ENCODE peak calls at places on chromosomes 4 and X, in six cellular contexts. One of them, this sample, is unnamed.

GRCh38 chr4:3438847-3439180 is 3.0 kb upstream of the HGFAC start:
- DNase-seq in HCT116: no peak
- DNase-seq in A549: no peak
- DNase-seq in AG10803: no peak
- DNase-seq in suprapubic skin: no peak
- DNase-seq in lower lobe of right lung: no peak
- DNase-seq in this sample: no peak

GRCh38 chr4:123599920-123600394 is 203.4 kb downstream of the SPRY1 start:
- DNase-seq in HCT116: no peak
- DNase-seq in A549: no peak
- DNase-seq in AG10803: peak
- DNase-seq in suprapubic skin: peak
- DNase-seq in lower lobe of right lung: peak
- DNase-seq in this sample: no peak

GRCh38 chr4:124945422-124945821 is 232.9 kb upstream of the ANKRD50 start:
- DNase-seq in HCT116: no peak
- DNase-seq in A549: no peak
- DNase-seq in AG10803: no peak
- DNase-seq in suprapubic skin: no peak
- DNase-seq in lower lobe of right lung: no peak
- DNase-seq in this sample: no peak

GRCh38 chr4:38983756-38984647 is 48.2 kb downstream of the TMEM156 start:
- DNase-seq in HCT116: no peak
- DNase-seq in A549: no peak
- DNase-seq in AG10803: peak
- DNase-seq in suprapubic skin: no peak
- DNase-seq in lower lobe of right lung: no peak
- DNase-seq in this sample: no peak

GRCh38 chrX:117751155-117751554 is 365.5 kb downstream of the KLHL13 start:
- DNase-seq in HCT116: no peak
- DNase-seq in A549: no peak
- DNase-seq in AG10803: no peak
- DNase-seq in suprapubic skin: no peak
- DNase-seq in lower lobe of right lung: no peak
- DNase-seq in this sample: no peak

GRCh38 chr4:54277691-54278090 is 48.6 kb downstream of the PDGFRA start:
- DNase-seq in HCT116: no peak
- DNase-seq in A549: no peak
- DNase-seq in AG10803: peak
- DNase-seq in suprapubic skin: no peak
- DNase-seq in lower lobe of right lung: no peak
- DNase-seq in this sample: no peak

GRCh38 chr4:174674305-174674840 is 152.1 kb upstream of the HPGD start:
- DNase-seq in HCT116: no peak
- DNase-seq in A549: no peak
- DNase-seq in AG10803: peak
- DNase-seq in suprapubic skin: no peak
- DNase-seq in lower lobe of right lung: no peak
- DNase-seq in this sample: no peak

GRCh38 chr4:153564630-153565525 is 98.7 kb downstream of the TMEM131L start:
- DNase-seq in HCT116: no peak
- DNase-seq in A549: no peak
- DNase-seq in AG10803: peak
- DNase-seq in suprapubic skin: no peak
- DNase-seq in lower lobe of right lung: no peak
- DNase-seq in this sample: peak

GRCh38 chrX:43633757-43634156 is 22.3 kb upstream of the MAOA start:
- DNase-seq in HCT116: no peak
- DNase-seq in A549: no peak
- DNase-seq in AG10803: no peak
- DNase-seq in suprapubic skin: no peak
- DNase-seq in lower lobe of right lung: no peak
- DNase-seq in this sample: no peak

GRCh38 chr4:9771069-9771468 is 10.4 kb upstream of the DRD5 start:
- DNase-seq in HCT116: no peak
- DNase-seq in A549: no peak
- DNase-seq in AG10803: no peak
- DNase-seq in suprapubic skin: no peak
- DNase-seq in lower lobe of right lung: no peak
- DNase-seq in this sample: no peak

GRCh38 chrX:42714981-42715688 is 62.8 kb downstream of the PPP1R2C start:
- DNase-seq in HCT116: no peak
- DNase-seq in A549: peak
- DNase-seq in AG10803: no peak
- DNase-seq in suprapubic skin: no peak
- DNase-seq in lower lobe of right lung: peak
- DNase-seq in this sample: peak

GRCh38 chrX:19739683-19740082 is 147.7 kb downstream of the SH3KBP1 start:
- DNase-seq in HCT116: peak
- DNase-seq in A549: peak
- DNase-seq in AG10803: peak
- DNase-seq in suprapubic skin: no peak
- DNase-seq in lower lobe of right lung: peak
- DNase-seq in this sample: peak

DNA sequence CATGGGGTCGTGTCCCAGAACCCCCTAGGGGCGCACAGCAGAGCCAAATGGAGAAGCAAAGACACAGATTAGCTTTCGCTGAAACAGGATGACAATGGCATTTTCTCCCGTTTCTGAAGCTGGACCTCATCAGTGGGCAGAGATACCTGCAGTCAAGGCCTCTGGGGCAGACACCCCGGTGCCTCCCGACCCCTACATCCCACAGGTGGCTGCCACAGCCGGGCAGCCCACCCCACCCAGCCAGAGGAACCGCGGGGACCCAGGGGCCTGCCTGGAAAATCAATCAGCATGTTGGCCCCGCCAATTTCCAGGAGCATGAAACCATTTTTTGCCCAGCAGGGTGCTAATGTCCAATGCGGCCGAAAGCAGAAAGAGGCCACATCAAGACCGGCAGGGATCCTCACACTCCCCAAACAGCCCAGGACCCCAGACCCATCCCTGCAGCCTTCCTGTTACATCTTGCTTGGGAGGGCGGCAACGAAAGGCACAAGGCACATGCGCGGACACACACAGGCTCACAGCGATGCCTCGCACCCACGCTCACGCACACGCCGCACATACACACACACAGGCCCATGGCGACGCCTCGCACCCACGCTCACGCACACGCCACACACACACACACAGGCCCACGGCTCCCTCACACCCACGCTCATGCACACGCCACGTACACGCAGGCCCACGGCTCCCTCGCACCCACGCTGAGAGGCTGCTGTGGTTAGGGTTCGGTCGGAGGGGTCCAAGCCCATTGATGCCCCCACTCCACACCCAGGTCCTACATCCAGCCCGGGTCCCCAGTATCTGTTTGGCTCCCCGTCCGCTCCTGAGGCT is 130.6 kb upstream of the NKX1-1 start:
- DNase-seq in HCT116: no peak
- DNase-seq in A549: no peak
- DNase-seq in AG10803: no peak
- DNase-seq in suprapubic skin: no peak
- DNase-seq in lower lobe of right lung: peak
- DNase-seq in this sample: no peak
- TF ChIP-seq CTCF in HCT116: no peak
- TF ChIP-seq CTCF in A549: no peak
- TF ChIP-seq CTCF in AG10803: no peak
- TF ChIP-seq CTCF in suprapubic skin: no peak
- TF ChIP-seq CTCF in lower lobe of right lung: no peak
- TF ChIP-seq CTCF in this sample: no peak

GRCh38 chr4:143273170-143273917 is 63.3 kb upstream of the GAB1 start:
- DNase-seq in HCT116: no peak
- DNase-seq in A549: no peak
- DNase-seq in AG10803: no peak
- DNase-seq in suprapubic skin: no peak
- DNase-seq in lower lobe of right lung: no peak
- DNase-seq in this sample: no peak

DNA sequence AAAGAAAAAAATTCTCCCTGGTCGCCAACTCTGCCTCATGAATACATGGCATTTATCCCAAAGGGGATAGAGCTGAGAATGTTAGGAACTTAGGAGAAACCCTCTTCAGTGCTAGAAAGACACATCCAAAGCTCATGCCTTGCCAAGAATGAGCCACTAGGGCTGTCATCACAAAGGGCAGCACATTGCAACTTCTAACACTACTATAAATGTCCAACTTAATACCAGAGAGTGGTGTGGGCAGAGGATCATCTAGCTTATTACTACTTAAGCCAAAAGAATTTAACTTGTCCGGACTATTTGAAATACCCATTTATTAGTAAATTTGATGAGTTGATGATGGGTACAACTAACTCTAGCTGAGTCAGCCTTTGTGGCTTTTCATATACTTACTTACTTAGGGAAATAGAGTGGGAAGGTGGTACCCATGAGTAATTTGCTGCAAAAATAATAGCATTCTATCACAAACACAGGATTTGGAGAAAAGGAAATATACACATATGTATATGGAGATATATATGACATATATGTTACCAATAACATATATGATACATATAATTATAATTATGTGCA is 66.3 kb upstream of the GAB1 start:
- DNase-seq in HCT116: no peak
- DNase-seq in A549: no peak
- DNase-seq in AG10803: peak
- DNase-seq in suprapubic skin: no peak
- DNase-seq in lower lobe of right lung: no peak
- DNase-seq in this sample: no peak
- TF ChIP-seq CTCF in HCT116: no peak
- TF ChIP-seq CTCF in A549: no peak
- TF ChIP-seq CTCF in AG10803: no peak
- TF ChIP-seq CTCF in suprapubic skin: no peak
- TF ChIP-seq CTCF in lower lobe of right lung: no peak
- TF ChIP-seq CTCF in this sample: no peak

DNA sequence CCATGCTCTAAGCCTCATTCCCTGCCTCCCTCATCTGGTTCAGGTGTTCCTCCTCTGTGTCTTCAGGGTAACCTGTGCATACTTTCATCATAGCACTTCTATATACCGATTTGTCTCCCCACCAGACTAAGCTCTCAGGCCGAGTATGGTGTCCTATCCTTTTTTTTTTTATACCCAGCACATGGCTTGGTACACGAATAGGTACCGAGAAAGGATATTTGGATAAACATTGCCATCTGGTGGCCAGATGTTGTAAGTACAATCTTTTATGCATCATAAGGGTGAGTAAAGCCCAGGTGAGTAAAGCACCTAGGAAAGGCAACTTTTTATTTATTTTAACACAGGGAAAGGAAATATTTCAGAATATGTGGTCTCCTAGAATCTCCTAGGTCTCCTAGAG is 68.4 kb downstream of the MID2 start:
- DNase-seq in HCT116: peak
- DNase-seq in A549: peak
- DNase-seq in AG10803: peak
- DNase-seq in suprapubic skin: no peak
- DNase-seq in lower lobe of right lung: no peak
- DNase-seq in this sample: peak
- TF ChIP-seq CTCF in HCT116: peak
- TF ChIP-seq CTCF in A549: peak
- TF ChIP-seq CTCF in AG10803: peak
- TF ChIP-seq CTCF in suprapubic skin: peak
- TF ChIP-seq CTCF in lower lobe of right lung: peak
- TF ChIP-seq CTCF in this sample: peak

DNA sequence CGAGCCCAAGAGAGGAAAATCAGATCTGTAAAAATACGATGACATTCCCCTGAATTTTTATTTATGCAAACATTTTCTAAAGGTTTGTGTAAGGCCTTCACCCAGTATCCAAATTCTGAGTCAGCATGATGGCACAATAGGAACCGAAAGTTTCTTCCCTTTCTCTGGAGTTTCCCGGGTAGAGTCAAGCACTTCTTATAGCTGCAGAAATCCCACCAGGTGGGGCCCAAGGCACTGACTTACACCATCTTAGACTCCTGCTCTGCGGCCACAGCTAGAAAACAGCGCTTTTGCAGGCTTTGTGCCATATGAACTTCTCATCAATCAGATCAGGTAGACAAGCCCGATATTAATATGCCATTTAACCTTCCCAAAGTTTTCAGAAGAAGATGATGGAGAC is 13.4 kb downstream of the LEF1 start:
- DNase-seq in HCT116: no peak
- DNase-seq in A549: no peak
- DNase-seq in AG10803: no peak
- DNase-seq in suprapubic skin: no peak
- DNase-seq in lower lobe of right lung: no peak
- DNase-seq in this sample: no peak
- TF ChIP-seq CTCF in HCT116: no peak
- TF ChIP-seq CTCF in A549: no peak
- TF ChIP-seq CTCF in AG10803: no peak
- TF ChIP-seq CTCF in suprapubic skin: no peak
- TF ChIP-seq CTCF in lower lobe of right lung: no peak
- TF ChIP-seq CTCF in this sample: no peak